ENCODE peak calls at places on chromosome 2, in six cellular contexts. H is K562, T is cardiac muscle cell, S is body of pancreas, Q is lower lobe of right lung, A is upper lobe of right lung. M is an unnamed sample.

GRCh38 chr2:181876614-181877063 is 14.9 kb upstream of the ITPRID2 start:
- DNase-seq in H (no peak), T (no peak), S (no peak), Q (no peak), A (no peak), M (no peak)

GRCh38 chr2:148511883-148512282 is 132.7 kb upstream of the EPC2 start:
- DNase-seq in H (no peak), T (no peak), S (no peak), Q (no peak), A (no peak), M (no peak)

GRCh38 chr2:160246356-160246755 is 46.3 kb upstream of the ITGB6 start:
- DNase-seq in H (no peak), T (no peak), S (no peak), Q (no peak), A (no peak), M (no peak)

GRCh38 chr2:56589194-56589593 is 405.4 kb downstream of the CCDC85A start:
- DNase-seq in H (no peak), T (no peak), S (no peak), Q (no peak), A (no peak), M (no peak)

GRCh38 chr2:231190531-231191197 is 7.8 kb upstream of the ARMC9 start:
- DNase-seq in H (no peak), T (no peak), S (peak; percentile 68), Q (peak; percentile 72), A (peak; percentile 85), M (peak; percentile 88)

GRCh38 chr2:61671561-61672315 is 133.6 kb upstream of the XPO1 start:
- DNase-seq in H (no peak), T (no peak), S (no peak), Q (no peak), A (no peak), M (no peak)

GRCh38 chr2:127770973-127771735 is 39.8 kb downstream of the WDR33 start:
- DNase-seq in H (no peak), T (no peak), S (no peak), Q (no peak), A (no peak), M (no peak)

GRCh38 chr2:27806311-27807059 is 35.0 kb downstream of the MRPL33 start:
- DNase-seq in H (no peak), T (no peak), S (no peak), Q (no peak), A (no peak), M (no peak)

GRCh38 chr2:224195954-224196571 is 157.0 kb upstream of the SERPINE2 start:
- DNase-seq in H (no peak), T (no peak), S (peak; percentile 35), Q (no peak), A (no peak), M (peak; percentile 67)

GRCh38 chr2:38409136-38409903 is 32.2 kb upstream of the ATL2 start:
- DNase-seq in H (no peak), T (no peak), S (peak; percentile 64), Q (peak; percentile 66), A (peak; percentile 69), M (peak; percentile 88)

GRCh38 chr2:232875256-232876070 is 5.4 kb downstream of the SNORC start:
- DNase-seq in H (no peak), T (peak; percentile 18), S (no peak), Q (no peak), A (peak; percentile 60), M (peak; percentile 56)

GRCh38 chr2:15554525-15555218 is 6.5 kb downstream of the NBAS start:
- DNase-seq in H (no peak), T (no peak), S (no peak), Q (no peak), A (no peak), M (no peak)

GRCh38 chr2:136375017-136375901 is 257.3 kb upstream of the CXCR4 start:
- DNase-seq in H (no peak), T (no peak), S (no peak), Q (no peak), A (no peak), M (no peak)

GRCh38 chr2:12325806-12326205 is 390.9 kb upstream of the TRIB2 start:
- DNase-seq in H (peak; percentile 40), T (no peak), S (peak; percentile 43), Q (no peak), A (no peak), M (no peak)

GRCh38 chr2:211812587-211812986 is 726.0 kb downstream of the ERBB4 start:
- DNase-seq in H (no peak), T (no peak), S (no peak), Q (no peak), A (no peak), M (no peak)

GRCh38 chr2:17628349-17629261 is 88.1 kb downstream of the VSNL1 start:
- DNase-seq in H (no peak), T (no peak), S (no peak), Q (no peak), A (no peak), M (no peak)

GRCh38 chr2:161138429-161138828 is 21.8 kb upstream of the TANK start:
- DNase-seq in H (no peak), T (no peak), S (no peak), Q (no peak), A (no peak), M (no peak)

GRCh38 chr2:23824777-23825212 is 102.1 kb downstream of the ATAD2B start:
- DNase-seq in H (peak; percentile 40), T (peak; percentile 57), S (peak; percentile 21), Q (no peak), A (no peak), M (no peak)

GRCh38 chr2:170354409-170354808 is 176.5 kb downstream of the MYO3B start:
- DNase-seq in H (no peak), T (no peak), S (no peak), Q (no peak), A (no peak), M (no peak)

GRCh38 chr2:185607943-185608342 is 130.7 kb upstream of the FSIP2 start:
- DNase-seq in H (no peak), T (no peak), S (no peak), Q (no peak), A (no peak), M (no peak)

GRCh38 chr2:73892631-73893329 is at the start of gene ACTG2:
- DNase-seq in H (no peak), T (no peak), S (no peak), Q (no peak), A (no peak), M (peak; percentile 94)

DNA sequence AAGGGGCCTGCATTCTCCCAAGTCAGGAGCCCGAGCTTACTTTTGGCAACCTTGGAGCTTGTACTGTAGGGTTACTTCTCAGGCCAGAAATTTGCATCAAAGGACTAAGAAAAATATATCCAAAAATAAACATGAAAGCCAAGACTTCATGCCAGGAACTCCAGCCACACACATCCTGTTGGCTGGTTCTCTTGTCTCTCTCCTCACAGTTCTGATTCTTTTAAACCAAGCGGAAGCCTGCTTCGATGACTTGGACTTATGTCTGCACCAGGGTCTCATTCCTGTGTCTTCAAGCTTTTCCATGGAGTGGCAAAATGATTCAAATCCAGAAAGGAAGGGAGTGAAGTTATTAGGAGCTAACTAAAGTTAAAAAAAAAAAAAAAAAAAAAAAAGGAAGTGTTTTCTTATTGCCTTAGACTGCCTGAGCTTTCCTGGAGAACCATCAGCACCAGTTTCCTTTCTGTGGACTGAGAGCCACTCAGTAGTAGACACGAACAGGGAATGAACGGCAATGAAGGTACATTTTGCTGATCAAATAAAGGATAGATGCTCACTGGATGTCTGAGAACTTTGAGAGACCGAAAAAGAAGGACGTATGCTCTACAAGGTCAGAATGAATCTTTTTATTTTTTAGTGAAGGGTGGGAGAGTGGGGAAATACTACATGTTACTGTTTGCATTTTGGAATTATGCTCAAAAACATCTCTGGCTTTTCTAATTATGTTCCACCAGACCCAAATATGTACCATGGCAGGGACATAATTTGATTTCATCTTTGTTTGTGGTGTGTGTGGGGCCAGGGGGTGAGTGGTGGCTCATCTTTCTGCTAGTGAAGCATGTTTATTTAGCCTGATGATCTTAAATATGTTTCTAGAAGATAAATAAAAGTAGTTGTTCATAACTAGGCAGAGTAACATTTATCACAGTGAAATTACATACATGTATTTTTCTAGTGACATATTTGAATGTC is 86.0 kb downstream of the RAPGEF4 start:
- DNase-seq in H (no peak), T (no peak), S (no peak), Q (no peak), A (no peak), M (no peak)
- H3K27ac ChIP-seq in H (no peak overlapping the region), T (no peak overlapping the region), S (no peak overlapping the region), Q (peak overlapping the region; percentile 51), A (peak overlapping the region; percentile 40), M (peak overlapping the region; percentile 8)

GRCh38 chr2:218979846-218980738 is 4.9 kb downstream of the FEV start:
- DNase-seq in H (peak; percentile 76), T (peak; percentile 89), S (peak; percentile 86), Q (peak; percentile 86), A (peak; percentile 92), M (peak; percentile 83)

GRCh38 chr2:218983263-218983970 is 1.6 kb downstream of the FEV start:
- DNase-seq in H (no peak), T (no peak), S (no peak), Q (no peak), A (no peak), M (peak; percentile 41)

GRCh38 chr2:218982312-218983262 is 2.4 kb downstream of the FEV start:
- DNase-seq in H (no peak), T (no peak), S (no peak), Q (no peak), A (no peak), M (peak; percentile 63)

GRCh38 chr2:218980800-218981389 is 4.1 kb downstream of the FEV start:
- DNase-seq in H (no peak), T (no peak), S (no peak), Q (no peak), A (no peak), M (peak; percentile 54)

DNA sequence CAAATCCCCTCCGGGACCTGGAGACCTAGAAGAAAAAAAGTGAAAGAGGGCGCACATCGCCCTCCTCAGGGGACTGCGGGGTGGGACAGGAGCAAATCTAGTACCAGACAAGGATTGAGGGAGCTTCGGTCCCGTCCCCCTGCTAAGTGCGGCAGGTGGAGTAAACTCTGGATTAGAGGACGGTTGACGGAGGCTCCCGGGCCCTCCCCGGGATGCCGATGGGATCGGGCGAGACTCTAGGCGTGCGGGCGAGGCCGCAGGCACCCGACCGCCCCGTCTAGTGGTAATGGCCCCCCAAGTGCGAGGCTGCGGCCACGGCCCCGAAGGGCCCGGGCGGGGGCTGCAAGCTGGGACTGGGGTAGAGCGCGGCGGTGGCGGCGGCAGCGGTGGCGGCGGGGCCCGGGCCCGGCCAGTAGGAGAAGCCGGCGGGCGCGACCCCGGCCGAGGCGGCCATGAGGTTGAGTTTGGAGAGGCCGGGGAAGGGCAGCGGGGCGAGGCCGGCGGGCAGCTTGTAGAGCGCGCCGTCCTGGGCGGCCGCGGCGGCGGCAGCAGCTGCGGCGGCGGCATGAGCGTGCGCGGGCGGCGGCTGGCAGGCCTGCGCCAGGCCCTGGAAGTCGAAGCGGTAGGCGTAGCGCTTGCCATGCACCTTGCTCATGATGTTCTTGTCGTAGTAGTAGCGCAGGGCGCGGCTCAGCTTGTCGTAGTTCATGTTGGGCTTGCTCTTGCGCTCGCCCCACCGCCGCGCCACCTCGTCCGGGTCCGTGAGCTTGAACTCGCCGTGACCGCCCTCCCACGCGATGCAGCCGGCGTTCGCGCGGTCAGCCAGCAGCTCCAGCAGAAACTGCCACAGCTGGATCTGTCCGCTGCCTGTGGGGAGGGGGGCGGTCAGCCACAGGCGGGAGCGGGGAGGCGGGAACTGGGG is 3.3 kb downstream of the FEV start:
- DNase-seq in H (no peak), T (peak; percentile 62), S (no peak), Q (no peak), A (peak; percentile 67), M (peak; percentile 54)
- TF ChIP-seq CTCF in H (no peak), T (no peak), S (no peak), Q (no peak), A (no peak), M (no peak)

GRCh38 chr2:1150724-1151511 is 200.3 kb downstream of the SNTG2 start:
- DNase-seq in H (no peak), T (no peak), S (no peak), Q (no peak), A (no peak), M (no peak)
- H3K27ac ChIP-seq in H (no peak overlapping the region), T (no peak overlapping the region), S (no peak overlapping the region), Q (no peak overlapping the region), A (no peak overlapping the region), M (no peak overlapping the region)

GRCh38 chr2:129587426-129588064 is 391.9 kb upstream of the RAB6C start:
- DNase-seq in H (peak; percentile 75), T (no peak), S (peak; percentile 4), Q (no peak), A (peak; percentile 43), M (no peak)
- TF ChIP-seq CTCF in H (peak; percentile 68), T (no peak), S (no peak), Q (no peak), A (no peak), M (no peak)

M was measured in sigmoid colon.